ENCODE peak calls at places on chromosome 16, in five cellular contexts. Y is heart right ventricle, F is GM12878, M is MM.1S, U is tibial artery. X is an unnamed sample. For H3K27me3, the result is how much of the 10 kb centered on the place peaks cover.

GRCh38 chr16:30888856-30889499 is 4.9 kb downstream of the BCL7C start:
- DNase-seq in F (no peak), U (no peak), Y (no peak), M (no peak), X (no peak)

GRCh38 chr16:10242076-10242475 is 59.8 kb upstream of the GRIN2A start:
- DNase-seq in Y (no peak), M (no peak), U (no peak), F (no peak), X (no peak)

GRCh38 chr16:75238132-75238852 is 13.1 kb downstream of the BCAR1 start:
- DNase-seq in Y (peak), M (no peak), F (no peak), U (peak), X (no peak)

GRCh38 chr16:65546353-65546791 is 424.5 kb upstream of the CDH11 start:
- DNase-seq in Y (no peak), M (no peak), F (no peak), U (no peak), X (no peak)

GRCh38 chr16:79253100-79253631 is 347.4 kb downstream of the MAF start:
- DNase-seq in M (no peak), Y (no peak), U (no peak), F (no peak), X (no peak)

GRCh38 chr16:75532791-75533190 is 3.1 kb downstream of the CHST5 start:
- DNase-seq in Y (no peak), U (no peak), M (no peak), F (no peak), X (no peak)

GRCh38 chr16:67675579-67675935 is 8.9 kb downstream of the C16orf86 start:
- DNase-seq in Y (no peak), F (no peak), U (no peak), M (no peak), X (no peak)

GRCh38 chr16:81593481-81593880 is 148.9 kb downstream of the CMIP start:
- DNase-seq in M (no peak), Y (no peak), U (no peak), F (no peak), X (no peak)

GRCh38 chr16:82011199-82011641 is at the start of gene SDR42E1:
- DNase-seq in F (peak), M (peak), U (no peak), Y (no peak), X (peak)

GRCh38 chr16:29898786-29899515 is 399 bp downstream of the SEZ6L2 start:
- DNase-seq in M (no peak), F (no peak), Y (no peak), U (no peak), X (no peak)

GRCh38 chr16:20901441-20902112 is 1.0 kb downstream of the LYRM1 start:
- DNase-seq in Y (peak), F (no peak), M (peak), U (peak), X (no peak)

GRCh38 chr16:54647731-54648221 is 282.9 kb upstream of the IRX5 start:
- DNase-seq in M (no peak), Y (no peak), F (no peak), U (no peak), X (no peak)

GRCh38 chr16:75010427-75010826 is 11.6 kb downstream of the ZNRF1 start:
- DNase-seq in Y (no peak), M (no peak), F (no peak), U (no peak), X (no peak)

GRCh38 chr16:15466886-15467781 is 32.7 kb downstream of the BMERB1 start:
- DNase-seq in M (peak), U (no peak), Y (no peak), F (no peak), X (no peak)

GRCh38 chr16:82720414-82720813 is 93.6 kb downstream of the CDH13 start:
- DNase-seq in U (no peak), Y (no peak), M (no peak), F (no peak), X (no peak)

GRCh38 chr16:875182-876040 is 74.9 kb upstream of the GNG13 start:
- DNase-seq in M (no peak), F (no peak), U (no peak), Y (no peak), X (no peak)

GRCh38 chr16:71201054-71201453 is 29.5 kb downstream of the HYDIN start:
- DNase-seq in Y (no peak), F (no peak), U (no peak), M (no peak), X (no peak)

GRCh38 chr16:47611042-47611441 is 149.9 kb downstream of the PHKB start:
- DNase-seq in F (no peak), M (no peak), U (no peak), Y (no peak), X (no peak)

GRCh38 chr16:31118223-31119155 is 1.0 kb downstream of the KAT8 start:
- DNase-seq in Y (no peak), F (no peak), U (no peak), M (no peak), X (no peak)

GRCh38 chr16:49441366-49441780 is 67.8 kb downstream of the C16orf78 start:
- DNase-seq in Y (peak), F (peak), M (peak), U (no peak), X (peak)

GRCh38 chr16:66714659-66715307 is 18.2 kb upstream of the CMTM4 start:
- DNase-seq in U (no peak), F (no peak), Y (no peak), M (no peak), X (no peak)

GRCh38 chr16:474420-475122 is 49.1 kb downstream of the RAB11FIP3 start:
- DNase-seq in M (no peak), F (no peak), Y (no peak), U (no peak), X (no peak)

GRCh38 chr16:68778551-68779231 is 41.6 kb downstream of the CDH1 start:
- DNase-seq in U (no peak), F (no peak), M (no peak), Y (no peak), X (no peak)

GRCh38 chr16:70454221-70455034 is at the start of gene FCSK:
- DNase-seq in Y (peak), F (no peak), U (no peak), M (peak), X (peak)

GRCh38 chr16:12141073-12141472 is 164.5 kb downstream of the SNX29 start:
- DNase-seq in F (no peak), Y (no peak), M (no peak), U (no peak), X (no peak)

GRCh38 chr16:29820271-29820701 is at the start of gene MVP:
- DNase-seq in M (peak), U (peak), F (no peak), Y (peak), X (no peak)

GRCh38 chr16:35752773-35753558 is 2293.6 kb downstream of the TP53TG3F start:
- DNase-seq in U (no peak), Y (no peak), M (no peak), F (no peak), X (no peak)

GRCh38 chr16:78742501-78743283 is 643.2 kb downstream of the WWOX start:
- DNase-seq in Y (no peak), M (peak), U (peak), F (peak), X (peak)

GRCh38 chr16:12747261-12747660 is 56.4 kb downstream of the CPPED1 start:
- DNase-seq in U (no peak), F (no peak), Y (no peak), M (no peak), X (no peak)

GRCh38 chr16:20865420-20866126 is 34.6 kb downstream of the DCUN1D3 start:
- DNase-seq in Y (no peak), U (no peak), M (no peak), F (peak), X (peak)

GRCh38 chr16:52346709-52347108 is 200.2 kb downstream of the TOX3 start:
- DNase-seq in U (no peak), F (no peak), M (no peak), Y (no peak), X (no peak)
- H3K27ac ChIP-seq in U (no peak), F (no peak), M (no peak), Y (no peak), X (no peak)

GRCh38 chr16:8676737-8677375 is 2.4 kb downstream of the ABAT start:
- DNase-seq in Y (no peak), U (no peak), F (no peak), M (no peak), X (no peak)

GRCh38 chr16:8675183-8676159 is 1.1 kb downstream of the ABAT start:
- DNase-seq in Y (peak), U (no peak), M (no peak), F (no peak), X (peak)

GRCh38 chr16:8673611-8674412 is 605 bp upstream of the ABAT start:
- DNase-seq in U (no peak), Y (no peak), M (no peak), F (no peak), X (no peak)

GRCh38 chr16:8676160-8676547 is 1.7 kb downstream of the ABAT start:
- DNase-seq in U (no peak), Y (no peak), F (no peak), M (no peak), X (no peak)

GRCh38 chr16:8674413-8675022 is at the start of gene ABAT:
- DNase-seq in Y (peak), M (peak), F (peak), U (peak), X (peak)
- H3K4me3 ChIP-seq in Y (peak), M (peak), F (peak), U (peak), X (peak)

DNA sequence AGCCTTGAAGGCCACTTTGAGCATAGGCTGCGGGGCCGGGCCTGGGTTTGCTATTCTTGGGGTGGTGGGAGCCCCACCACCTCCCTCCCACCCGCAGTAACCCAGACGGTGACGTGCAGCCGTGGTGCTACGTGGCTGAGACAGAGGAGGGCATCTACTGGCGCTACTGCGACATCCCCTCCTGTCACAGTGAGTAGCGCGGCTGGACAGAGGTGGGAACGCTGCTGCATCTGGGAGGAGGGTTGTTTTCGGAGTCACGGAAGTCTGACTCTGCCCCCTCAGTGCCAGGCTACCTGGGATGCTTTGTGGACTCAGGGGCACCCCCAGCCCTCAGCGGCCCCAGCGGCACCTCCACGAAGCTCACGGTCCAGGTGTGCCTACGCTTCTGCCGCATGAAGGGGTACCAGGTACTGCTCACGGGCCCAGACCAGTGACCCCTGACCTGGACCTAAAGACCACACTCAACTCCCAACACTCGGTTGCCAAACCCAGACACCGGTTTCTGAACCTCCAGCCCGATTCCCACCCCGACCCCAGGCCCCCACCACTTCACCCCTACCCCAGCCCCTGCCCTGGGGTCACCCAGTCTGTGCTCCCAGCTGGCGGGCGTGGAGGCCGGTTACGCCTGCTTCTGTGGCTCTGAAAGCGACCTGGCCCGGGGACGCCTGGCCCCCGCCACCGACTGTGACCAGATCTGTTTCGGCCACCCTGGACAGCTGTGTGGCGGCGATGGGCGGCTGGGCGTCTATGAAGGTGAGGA is 2.1 kb downstream of the KREMEN2 start:
- DNase-seq in F (no peak), U (no peak), Y (no peak), M (no peak), X (no peak)
- H3K27me3 ChIP-seq in F (under half), U (under half), Y (half or more), M (under half), X (under half)

GRCh38 chr16:56336071-56336688 is 89.2 kb downstream of the AMFR start:
- DNase-seq in F (no peak), U (no peak), Y (peak), M (no peak), X (no peak)

GRCh38 chr16:56337131-56337857 is 88.1 kb downstream of the AMFR start:
- DNase-seq in U (no peak), F (no peak), Y (no peak), M (no peak), X (no peak)

GRCh38 chr16:56336711-56337110 is 88.6 kb downstream of the AMFR start:
- DNase-seq in U (no peak), F (no peak), Y (no peak), M (no peak), X (no peak)

GRCh38 chr16:56332464-56333079 is 92.8 kb downstream of the AMFR start:
- DNase-seq in U (peak), Y (peak), M (peak), F (no peak), X (no peak)

DNA sequence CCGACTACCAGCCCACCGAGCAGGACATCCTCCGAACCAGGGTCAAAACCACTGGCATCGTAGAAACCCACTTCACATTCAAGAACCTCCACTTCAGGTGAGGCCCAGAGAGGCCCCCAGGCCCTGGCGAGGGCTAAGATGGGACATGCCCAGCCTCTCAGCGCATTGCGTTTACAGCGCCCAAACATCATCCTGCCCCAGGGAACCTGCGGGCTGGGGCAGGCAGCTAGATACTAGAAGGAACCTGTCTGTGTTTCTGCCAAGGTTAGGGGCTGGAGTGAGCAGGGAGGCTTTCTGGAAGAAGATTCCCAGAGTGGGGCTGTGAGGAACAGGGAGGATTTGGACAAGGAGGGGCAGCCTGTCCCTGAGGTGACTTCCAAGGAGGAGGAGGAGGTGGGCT is 90.6 kb downstream of the AMFR start:
- DNase-seq in F (no peak), M (no peak), Y (no peak), U (no peak), X (no peak)
- H3K27ac ChIP-seq in F (no peak), M (no peak), Y (no peak), U (no peak), X (no peak)

DNA sequence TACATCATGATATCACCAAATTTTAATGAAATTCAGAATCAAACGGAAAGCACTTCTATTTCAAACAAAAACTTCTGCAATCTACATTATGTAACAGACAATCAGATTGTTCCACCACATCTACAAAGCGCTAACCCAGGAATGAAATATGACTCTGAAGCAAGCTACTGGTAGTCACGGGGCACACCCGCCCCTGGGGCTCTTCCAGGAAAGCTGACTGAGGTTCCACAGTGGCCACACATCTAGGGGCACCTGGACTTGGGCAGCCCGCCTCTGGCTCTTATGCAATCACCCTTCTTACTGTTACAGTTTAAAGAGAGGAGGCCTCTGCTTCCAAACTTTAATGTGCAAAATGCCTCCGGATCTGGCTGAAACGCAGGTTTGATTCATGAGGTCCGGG is 27.5 kb downstream of the ZCCHC14 start:
- DNase-seq in M (no peak), F (no peak), Y (peak), U (peak), X (no peak)
- H3K4me3 ChIP-seq in M (no peak), F (no peak), Y (peak), U (peak), X (peak)